ENCODE peak calls at places on chromosomes 4 and X, in seven cellular contexts. J is body of pancreas, R is upper lobe of right lung, M is sigmoid colon, G is mesendoderm, E is cardiac muscle cell, F is mucosa of descending colon. I is an unnamed sample.

GRCh38 chrX:16469870-16470269 is 180.1 kb upstream of the S100G start:
- DNase-seq in G (peak; percentile 47), F (no peak), M (no peak), E (no peak), J (no peak), R (no peak), I (no peak)

GRCh38 chr4:140943887-140944515 is 187.8 kb upstream of the TBC1D9 start:
- DNase-seq in M (no peak), F (no peak), R (no peak), J (no peak), G (no peak), E (peak; percentile 62), I (no peak)

GRCh38 chr4:183610033-183610432 is 49.0 kb downstream of the RWDD4 start:
- DNase-seq in R (no peak), F (no peak), J (no peak), E (peak; percentile 59), M (no peak), G (peak; percentile 30), I (no peak)

GRCh38 chrX:134484039-134484438 is 24.1 kb downstream of the HPRT1 start:
- DNase-seq in G (peak; percentile 39), R (no peak), M (no peak), F (no peak), E (peak; percentile 70), J (no peak), I (no peak)

GRCh38 chrX:148567779-148568178 is 67.4 kb downstream of the AFF2 start:
- DNase-seq in R (no peak), E (no peak), J (no peak), M (no peak), G (no peak), F (no peak), I (no peak)

GRCh38 chrX:15055146-15055930 is 182.1 kb downstream of the MOSPD2 start:
- DNase-seq in F (no peak), E (no peak), J (no peak), G (peak; percentile 28), M (no peak), R (no peak), I (no peak)

GRCh38 chrX:68647156-68647957 is at the start of gene STARD8:
- DNase-seq in F (peak; percentile 23), E (peak; percentile 66), G (peak; percentile 78), R (peak; percentile 61), M (no peak), J (peak; percentile 33), I (no peak)

GRCh38 chrX:131734621-131735020 is 190.7 kb downstream of the OR13H1 start:
- DNase-seq in E (no peak), M (peak; percentile 93), F (no peak), J (no peak), R (no peak), G (no peak), I (no peak)

GRCh38 chr4:151218343-151218742 is 58.6 kb upstream of the PRSS48 start:
- DNase-seq in R (no peak), G (peak; percentile 21), M (no peak), E (peak; percentile 59), F (no peak), J (no peak), I (no peak)

GRCh38 chr4:121272526-121272925 is 108.3 kb downstream of the QRFPR start:
- DNase-seq in E (peak; percentile 68), M (no peak), G (peak; percentile 92), R (no peak), F (no peak), J (no peak), I (no peak)

GRCh38 chr4:173317003-173317402 is 17.2 kb downstream of the HMGB2 start:
- DNase-seq in E (peak; percentile 7), G (peak; percentile 65), R (no peak), M (no peak), J (no peak), F (no peak), I (no peak)

GRCh38 chr4:10108818-10109783 is 7.5 kb downstream of the WDR1 start:
- DNase-seq in M (no peak), R (no peak), G (no peak), E (peak; percentile 42), F (peak; percentile 34), J (no peak), I (no peak)

GRCh38 chr4:8171941-8172924 is 13.6 kb upstream of the ABLIM2 start:
- DNase-seq in M (no peak), R (no peak), G (no peak), E (no peak), F (no peak), J (no peak), I (no peak)

GRCh38 chrX:54447461-54447860 is 7.3 kb downstream of the TSR2 start:
- DNase-seq in G (peak; percentile 64), E (peak; percentile 23), F (no peak), J (no peak), M (no peak), R (no peak), I (no peak)

GRCh38 chr4:140300271-140300970 is 73.0 kb upstream of the SCOC start:
- DNase-seq in J (no peak), F (no peak), G (peak; percentile 76), M (no peak), E (peak; percentile 62), R (no peak), I (no peak)

GRCh38 chr4:159175165-159175988 is 72.5 kb downstream of the RAPGEF2 start:
- DNase-seq in R (no peak), M (peak; percentile 80), J (peak; percentile 56), E (peak; percentile 93), F (no peak), G (peak; percentile 97), I (no peak)

GRCh38 chr4:159175989-159176375 is 73.1 kb downstream of the RAPGEF2 start:
- DNase-seq in E (no peak), G (no peak), M (no peak), J (no peak), F (no peak), R (no peak), I (no peak)

GRCh38 chr4:159179310-159179958 is 76.6 kb downstream of the RAPGEF2 start:
- DNase-seq in M (no peak), F (no peak), G (no peak), E (no peak), R (no peak), J (no peak), I (no peak)

GRCh38 chr4:159177265-159178146 is 74.6 kb downstream of the RAPGEF2 start:
- DNase-seq in E (no peak), J (no peak), R (no peak), G (no peak), M (no peak), F (no peak), I (no peak)

DNA sequence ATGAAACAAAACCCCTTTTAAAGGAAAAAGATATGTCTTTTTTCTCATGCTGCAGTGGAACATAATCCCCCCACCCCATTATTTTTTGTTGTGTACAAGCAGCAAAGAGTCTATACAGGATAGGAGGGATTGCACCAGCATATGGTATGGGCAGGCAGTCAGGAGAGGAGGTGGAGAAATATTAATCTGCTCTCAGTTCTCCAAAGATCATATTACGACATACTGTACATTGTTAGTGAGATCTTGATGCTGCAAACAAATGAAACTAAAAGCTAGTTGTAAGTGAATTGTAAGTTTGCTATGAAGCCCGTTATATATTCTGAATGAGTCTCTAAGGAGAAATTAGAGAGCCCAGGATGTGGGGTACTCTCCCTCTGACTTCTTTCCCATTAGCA is 75.3 kb downstream of the RAPGEF2 start:
- DNase-seq in G (no peak), E (peak; percentile 68), J (no peak), R (no peak), F (no peak), M (no peak), I (no peak)
- H3K4me1 ChIP-seq in G (peaks cover 10% of the 10 kb centered on the region), E (peaks cover 51% of the 10 kb centered on the region), J (peaks cover 31% of the 10 kb centered on the region), R (peaks cover 57% of the 10 kb centered on the region), F (peaks cover 6% of the 10 kb centered on the region), M (peaks cover 72% of the 10 kb centered on the region), I (peaks cover 17% of the 10 kb centered on the region)

DNA sequence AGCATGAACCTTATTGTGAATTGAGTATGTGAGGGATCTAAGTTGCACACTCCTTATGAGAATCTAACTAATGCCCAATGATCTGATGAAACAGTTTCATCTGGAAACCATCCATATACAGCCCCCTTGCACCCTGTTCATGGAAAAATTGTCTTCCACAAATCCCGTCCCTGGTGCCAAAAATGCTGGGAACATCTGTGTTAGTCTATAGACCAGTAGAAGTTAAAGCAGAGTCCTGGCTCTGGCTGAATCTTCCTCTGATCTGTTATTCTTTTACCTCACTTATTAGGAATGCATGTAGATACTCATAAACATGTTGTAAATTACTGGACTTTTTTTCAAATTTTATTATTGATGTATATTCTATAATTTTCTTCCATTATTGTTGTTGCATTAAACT is 29.2 kb downstream of the SULT1B1 start:
- DNase-seq in E (peak; percentile 56), J (no peak), G (no peak), M (no peak), F (no peak), R (no peak), I (no peak)
- H3K4me1 ChIP-seq in E (no peaks in the 10 kb centered on the region), J (no peaks in the 10 kb centered on the region), G (no peaks in the 10 kb centered on the region), M (peaks cover 10% of the 10 kb centered on the region), F (no peaks in the 10 kb centered on the region), R (no peaks in the 10 kb centered on the region), I (no peaks in the 10 kb centered on the region)

GRCh38 chrX:48721916-48722315 is 25.4 kb downstream of the SUV39H1 start:
- DNase-seq in J (no peak), M (no peak), R (no peak), E (no peak), G (no peak), F (no peak), I (no peak)

GRCh38 chrX:48715066-48715465 is 18.5 kb downstream of the SUV39H1 start:
- DNase-seq in G (no peak), R (no peak), M (no peak), J (no peak), E (peak; percentile 16), F (no peak), I (no peak)

GRCh38 chrX:48719958-48720357 is 23.4 kb downstream of the SUV39H1 start:
- DNase-seq in J (no peak), E (no peak), M (no peak), G (no peak), R (no peak), F (no peak), I (no peak)

GRCh38 chrX:48715876-48716502 is 19.5 kb downstream of the SUV39H1 start:
- DNase-seq in M (no peak), E (no peak), F (no peak), J (no peak), G (no peak), R (no peak), I (no peak)

DNA sequence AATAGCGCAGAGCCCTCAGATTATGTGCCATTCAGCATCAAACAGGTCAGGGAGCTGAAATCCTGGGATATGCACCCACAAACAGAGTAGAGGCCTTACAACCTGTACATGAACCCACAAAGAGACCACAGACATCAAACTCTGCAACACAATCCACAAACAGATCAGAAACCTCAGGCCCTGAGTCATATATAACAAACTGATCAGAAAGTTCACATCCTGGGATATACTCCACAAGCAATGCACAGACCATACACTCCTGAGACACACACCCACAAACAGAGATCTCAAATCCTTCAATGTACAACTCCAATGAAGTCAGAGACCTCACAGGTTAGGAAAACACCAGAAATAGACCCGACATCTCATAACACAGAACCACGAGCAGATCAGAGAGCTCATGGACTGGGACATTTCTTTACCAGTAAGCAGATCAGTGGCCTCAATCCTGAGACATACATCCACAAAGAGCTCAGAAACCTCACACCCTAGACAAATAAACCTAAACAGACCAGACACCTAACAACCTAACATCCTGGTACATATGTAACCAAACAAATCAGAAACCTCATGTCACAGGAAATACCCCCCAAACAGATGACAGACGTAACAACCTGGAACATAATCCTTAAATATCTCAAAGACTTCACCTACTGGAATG is 24.2 kb downstream of the SUV39H1 start:
- DNase-seq in R (no peak), J (no peak), M (no peak), G (no peak), F (no peak), E (no peak), I (no peak)
- H3K4me1 ChIP-seq in R (no peaks in the 10 kb centered on the region), J (no peaks in the 10 kb centered on the region), M (no peaks in the 10 kb centered on the region), G (no peaks in the 10 kb centered on the region), F (peaks cover 6% of the 10 kb centered on the region), E (no peaks in the 10 kb centered on the region), I (no peaks in the 10 kb centered on the region)

GRCh38 chr4:118753685-118754084 is 68.5 kb downstream of the METTL14 start:
- DNase-seq in J (no peak), F (no peak), R (no peak), M (no peak), G (no peak), E (no peak), I (no peak)
- H3K4me1 ChIP-seq in J (peaks cover 40% of the 10 kb centered on the region), F (peaks cover 2% of the 10 kb centered on the region), R (peaks cover 6% of the 10 kb centered on the region), M (peaks cover 80% of the 10 kb centered on the region), G (no peaks in the 10 kb centered on the region), E (peaks cover 8% of the 10 kb centered on the region), I (no peaks in the 10 kb centered on the region)